ENCODE peak calls at places on chromosomes 12 and 14, in seven cellular contexts. One of them, this sample, is unnamed.

GRCh38 chr14:104855532-104856090 is 9.5 kb upstream of the CEP170B start:
- DNase-seq in left lung: no peak
- DNase-seq in AG04450: no peak
- DNase-seq in A549: no peak
- DNase-seq in astrocyte of the cerebellum: no peak
- DNase-seq in fibroblast of mammary gland: no peak
- DNase-seq in BJ: no peak
- DNase-seq in this sample: peak

GRCh38 chr12:109277899-109278762 is 31.0 kb downstream of the FOXN4 start:
- DNase-seq in left lung: no peak
- DNase-seq in AG04450: peak
- DNase-seq in A549: peak
- DNase-seq in astrocyte of the cerebellum: no peak
- DNase-seq in fibroblast of mammary gland: peak
- DNase-seq in BJ: no peak
- DNase-seq in this sample: no peak

GRCh38 chr14:64417042-64417770 is 29.1 kb downstream of the MTHFD1 start:
- DNase-seq in left lung: no peak
- DNase-seq in AG04450: no peak
- DNase-seq in A549: no peak
- DNase-seq in astrocyte of the cerebellum: no peak
- DNase-seq in fibroblast of mammary gland: peak
- DNase-seq in BJ: no peak
- DNase-seq in this sample: no peak

GRCh38 chr12:15599266-15600037 is 189.7 kb downstream of the EPS8 start:
- DNase-seq in left lung: no peak
- DNase-seq in AG04450: peak
- DNase-seq in A549: peak
- DNase-seq in astrocyte of the cerebellum: peak
- DNase-seq in fibroblast of mammary gland: peak
- DNase-seq in BJ: no peak
- DNase-seq in this sample: no peak

GRCh38 chr12:32365473-32366064 is 33.8 kb upstream of the FGD4 start:
- DNase-seq in left lung: no peak
- DNase-seq in AG04450: peak
- DNase-seq in A549: peak
- DNase-seq in astrocyte of the cerebellum: peak
- DNase-seq in fibroblast of mammary gland: peak
- DNase-seq in BJ: peak
- DNase-seq in this sample: peak

GRCh38 chr12:112191840-112192321 is 66.5 kb downstream of the TRAFD1 start:
- DNase-seq in left lung: no peak
- DNase-seq in AG04450: no peak
- DNase-seq in A549: no peak
- DNase-seq in astrocyte of the cerebellum: no peak
- DNase-seq in fibroblast of mammary gland: no peak
- DNase-seq in BJ: no peak
- DNase-seq in this sample: no peak

GRCh38 chr14:98798099-98798498 is 473.9 kb downstream of the BCL11B start:
- DNase-seq in left lung: no peak
- DNase-seq in AG04450: no peak
- DNase-seq in A549: no peak
- DNase-seq in astrocyte of the cerebellum: no peak
- DNase-seq in fibroblast of mammary gland: no peak
- DNase-seq in BJ: no peak
- DNase-seq in this sample: no peak

GRCh38 chr12:98465505-98465904 is 49.9 kb upstream of the TMPO start:
- DNase-seq in left lung: no peak
- DNase-seq in AG04450: no peak
- DNase-seq in A549: no peak
- DNase-seq in astrocyte of the cerebellum: no peak
- DNase-seq in fibroblast of mammary gland: no peak
- DNase-seq in BJ: no peak
- DNase-seq in this sample: no peak

GRCh38 chr12:14186193-14186502 is 179.3 kb upstream of the ATF7IP start:
- DNase-seq in left lung: no peak
- DNase-seq in AG04450: no peak
- DNase-seq in A549: no peak
- DNase-seq in astrocyte of the cerebellum: no peak
- DNase-seq in fibroblast of mammary gland: no peak
- DNase-seq in BJ: no peak
- DNase-seq in this sample: no peak
- TF ChIP-seq CTCF in left lung: no peak
- TF ChIP-seq CTCF in AG04450: no peak
- TF ChIP-seq CTCF in A549: no peak
- TF ChIP-seq CTCF in astrocyte of the cerebellum: no peak
- TF ChIP-seq CTCF in fibroblast of mammary gland: no peak
- TF ChIP-seq CTCF in BJ: no peak
- TF ChIP-seq CTCF in this sample: no peak

GRCh38 chr12:118682656-118683055 is 298.7 kb upstream of the SRRM4 start:
- DNase-seq in left lung: no peak
- DNase-seq in AG04450: no peak
- DNase-seq in A549: no peak
- DNase-seq in astrocyte of the cerebellum: no peak
- DNase-seq in fibroblast of mammary gland: no peak
- DNase-seq in BJ: no peak
- DNase-seq in this sample: peak
- TF ChIP-seq CTCF in left lung: no peak
- TF ChIP-seq CTCF in AG04450: no peak
- TF ChIP-seq CTCF in A549: no peak
- TF ChIP-seq CTCF in astrocyte of the cerebellum: no peak
- TF ChIP-seq CTCF in fibroblast of mammary gland: no peak
- TF ChIP-seq CTCF in BJ: no peak
- TF ChIP-seq CTCF in this sample: no peak

DNA sequence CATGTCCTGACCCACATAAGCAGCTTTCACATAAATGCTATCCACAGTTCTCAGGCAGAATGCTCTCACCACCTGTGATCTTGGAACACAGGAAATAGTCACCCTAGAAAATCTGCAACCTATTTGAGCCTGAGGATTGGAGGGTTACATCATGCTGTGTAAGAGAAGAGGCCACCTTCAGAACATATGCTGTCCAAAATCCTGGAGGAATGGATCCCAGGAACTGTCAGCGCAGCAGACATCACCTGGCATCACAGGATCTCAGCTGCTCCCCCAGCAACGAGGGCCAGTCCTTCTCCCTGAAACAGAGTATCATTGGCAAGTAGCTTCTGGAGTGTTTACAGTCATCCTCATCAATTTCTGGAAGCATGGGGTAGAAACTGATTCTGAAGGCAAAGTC is 63.2 kb upstream of the LTA4H start:
- DNase-seq in left lung: no peak
- DNase-seq in AG04450: no peak
- DNase-seq in A549: no peak
- DNase-seq in astrocyte of the cerebellum: no peak
- DNase-seq in fibroblast of mammary gland: no peak
- DNase-seq in BJ: no peak
- DNase-seq in this sample: no peak
- TF ChIP-seq CTCF in left lung: no peak
- TF ChIP-seq CTCF in AG04450: no peak
- TF ChIP-seq CTCF in A549: no peak
- TF ChIP-seq CTCF in astrocyte of the cerebellum: no peak
- TF ChIP-seq CTCF in fibroblast of mammary gland: no peak
- TF ChIP-seq CTCF in BJ: no peak
- TF ChIP-seq CTCF in this sample: no peak

GRCh38 chr14:22265319-22266140 is 323.5 kb downstream of the DAD1 start:
- DNase-seq in left lung: no peak
- DNase-seq in AG04450: no peak
- DNase-seq in A549: no peak
- DNase-seq in astrocyte of the cerebellum: no peak
- DNase-seq in fibroblast of mammary gland: peak
- DNase-seq in BJ: no peak
- DNase-seq in this sample: no peak
- TF ChIP-seq CTCF in left lung: no peak
- TF ChIP-seq CTCF in AG04450: peak
- TF ChIP-seq CTCF in A549: no peak
- TF ChIP-seq CTCF in astrocyte of the cerebellum: peak
- TF ChIP-seq CTCF in fibroblast of mammary gland: no peak
- TF ChIP-seq CTCF in BJ: no peak
- TF ChIP-seq CTCF in this sample: no peak

DNA sequence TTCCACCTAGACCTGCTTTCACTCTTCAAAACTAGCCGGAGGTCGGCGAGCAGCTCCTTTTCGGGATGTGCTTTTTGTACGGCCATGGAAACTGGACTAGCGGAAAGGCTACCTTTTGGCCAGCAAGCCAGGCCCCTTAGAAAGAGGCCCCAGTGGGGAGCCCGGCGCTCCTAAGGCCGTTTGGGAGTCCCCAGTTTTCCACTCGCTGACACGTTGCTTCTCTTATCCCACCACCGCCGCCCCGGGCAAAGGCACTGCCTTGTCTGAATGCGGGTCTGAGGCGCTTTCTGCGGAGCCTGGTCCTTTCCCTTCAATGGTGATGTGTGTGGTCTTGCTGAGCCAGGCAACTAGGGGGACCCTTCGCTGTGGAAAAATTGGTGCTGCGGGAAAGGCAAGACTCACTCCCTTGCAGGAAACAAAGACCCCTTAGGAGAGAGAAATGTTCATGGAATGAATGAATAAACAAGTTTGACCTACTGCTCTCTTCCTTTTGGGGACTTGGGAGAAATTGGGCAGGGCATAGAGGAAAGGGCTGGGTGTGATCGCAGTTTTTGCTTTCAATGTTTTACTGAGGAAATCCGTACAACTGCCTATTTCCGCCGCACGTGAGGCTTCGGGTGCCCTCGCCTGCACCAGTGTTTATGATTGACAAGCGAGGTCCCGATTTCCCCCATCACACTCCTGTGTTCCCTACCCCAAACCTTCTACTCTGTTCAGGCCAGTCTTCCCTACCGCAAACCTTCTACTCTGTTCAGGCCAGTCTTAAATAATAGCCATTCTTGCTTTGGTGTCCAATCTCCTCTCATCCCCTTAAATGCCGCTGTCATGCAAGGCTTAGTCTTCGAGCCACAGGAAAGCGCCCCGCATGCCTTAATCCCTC is 970 bp upstream of the SLC38A2 start:
- DNase-seq in left lung: peak
- DNase-seq in AG04450: no peak
- DNase-seq in A549: no peak
- DNase-seq in astrocyte of the cerebellum: no peak
- DNase-seq in fibroblast of mammary gland: no peak
- DNase-seq in BJ: no peak
- DNase-seq in this sample: peak
- TF ChIP-seq CTCF in left lung: no peak
- TF ChIP-seq CTCF in AG04450: peak
- TF ChIP-seq CTCF in A549: no peak
- TF ChIP-seq CTCF in astrocyte of the cerebellum: peak
- TF ChIP-seq CTCF in fibroblast of mammary gland: no peak
- TF ChIP-seq CTCF in BJ: peak
- TF ChIP-seq CTCF in this sample: no peak

DNA sequence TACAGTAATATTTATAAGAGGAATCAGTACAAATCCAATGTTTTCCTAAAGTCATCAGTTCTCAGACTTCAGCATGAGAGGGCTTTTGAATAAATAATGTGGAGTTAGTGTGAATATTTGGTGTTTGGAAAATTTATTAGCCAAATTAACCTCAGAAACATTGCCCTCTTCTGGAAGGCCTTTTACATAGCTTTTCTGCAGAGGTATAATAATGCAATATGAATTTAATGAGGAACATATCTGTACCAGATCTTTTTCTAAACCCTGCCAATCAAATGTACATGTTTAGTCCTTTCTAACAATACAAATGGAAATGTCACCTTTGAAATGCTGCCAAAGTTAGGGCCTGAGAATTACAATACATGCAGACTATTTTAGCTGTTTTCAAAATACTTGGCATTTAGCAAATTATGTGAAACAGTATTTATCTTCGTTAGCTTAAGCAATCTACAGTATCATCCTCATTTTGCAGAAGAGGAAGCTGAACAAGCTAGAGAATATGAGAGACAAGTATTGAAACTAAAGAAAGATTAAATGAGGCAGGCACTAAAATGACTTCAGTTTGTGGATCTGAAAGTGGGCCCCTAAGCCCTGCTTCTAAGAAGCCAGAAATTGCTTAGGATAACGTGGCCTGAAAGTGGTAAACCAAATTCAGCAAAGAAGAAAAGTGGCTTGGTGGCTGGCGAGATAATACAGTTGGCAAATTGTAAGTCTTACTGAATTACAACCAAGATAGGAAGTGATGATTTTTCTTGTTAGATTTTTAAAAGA is 60.4 kb upstream of the MANSC4 start:
- DNase-seq in left lung: no peak
- DNase-seq in AG04450: no peak
- DNase-seq in A549: no peak
- DNase-seq in astrocyte of the cerebellum: no peak
- DNase-seq in fibroblast of mammary gland: no peak
- DNase-seq in BJ: no peak
- DNase-seq in this sample: no peak
- TF ChIP-seq CTCF in left lung: peak
- TF ChIP-seq CTCF in AG04450: peak
- TF ChIP-seq CTCF in A549: peak
- TF ChIP-seq CTCF in astrocyte of the cerebellum: peak
- TF ChIP-seq CTCF in fibroblast of mammary gland: peak
- TF ChIP-seq CTCF in BJ: peak
- TF ChIP-seq CTCF in this sample: peak

GRCh38 chr14:32497233-32497632 is 168.1 kb downstream of the AKAP6 start:
- DNase-seq in left lung: no peak
- DNase-seq in AG04450: no peak
- DNase-seq in A549: no peak
- DNase-seq in astrocyte of the cerebellum: no peak
- DNase-seq in fibroblast of mammary gland: no peak
- DNase-seq in BJ: no peak
- DNase-seq in this sample: no peak
- TF ChIP-seq CTCF in left lung: no peak
- TF ChIP-seq CTCF in AG04450: no peak
- TF ChIP-seq CTCF in A549: no peak
- TF ChIP-seq CTCF in astrocyte of the cerebellum: no peak
- TF ChIP-seq CTCF in fibroblast of mammary gland: no peak
- TF ChIP-seq CTCF in BJ: no peak
- TF ChIP-seq CTCF in this sample: no peak

DNA sequence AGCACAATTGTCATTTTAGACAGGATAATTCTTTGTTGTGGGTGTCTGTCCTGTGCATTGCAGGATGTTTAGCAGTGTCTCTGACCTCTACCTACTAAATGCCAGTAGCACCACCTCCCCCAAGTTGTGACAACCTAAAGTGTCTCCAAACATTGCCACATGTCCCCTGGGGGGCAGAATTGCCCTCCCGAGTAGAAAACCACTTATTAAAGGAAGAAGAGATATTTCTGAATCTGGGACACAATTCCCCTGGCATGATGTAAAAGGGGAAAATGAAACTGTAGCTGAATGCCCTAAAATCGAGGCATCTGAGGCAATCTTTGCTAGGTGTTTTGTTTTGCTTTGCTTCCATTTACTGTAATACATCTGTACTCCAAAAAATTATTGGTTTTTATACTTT is 116.8 kb upstream of the NAP1L1 start:
- DNase-seq in left lung: no peak
- DNase-seq in AG04450: no peak
- DNase-seq in A549: no peak
- DNase-seq in astrocyte of the cerebellum: no peak
- DNase-seq in fibroblast of mammary gland: no peak
- DNase-seq in BJ: no peak
- DNase-seq in this sample: no peak
- TF ChIP-seq CTCF in left lung: no peak
- TF ChIP-seq CTCF in AG04450: no peak
- TF ChIP-seq CTCF in A549: no peak
- TF ChIP-seq CTCF in astrocyte of the cerebellum: no peak
- TF ChIP-seq CTCF in fibroblast of mammary gland: no peak
- TF ChIP-seq CTCF in BJ: no peak
- TF ChIP-seq CTCF in this sample: no peak

DNA sequence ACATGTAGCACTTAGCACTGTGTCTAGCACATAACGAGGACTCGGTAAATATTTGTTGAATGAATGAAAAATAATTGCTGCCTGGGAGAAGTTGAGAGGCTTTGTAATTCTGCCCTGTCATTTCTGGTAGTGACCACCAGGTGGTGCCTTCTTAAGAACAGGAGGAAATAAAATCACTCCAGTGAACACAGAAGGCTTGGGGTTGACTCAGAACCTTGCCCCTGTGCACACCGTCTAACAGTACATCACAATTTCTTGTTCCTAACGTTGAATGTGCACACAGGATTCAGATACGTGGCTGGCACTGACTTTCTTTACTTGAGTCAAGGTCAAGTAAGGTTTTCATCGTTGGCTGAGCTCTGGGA is 91.8 kb downstream of the RGS6 start:
- DNase-seq in left lung: no peak
- DNase-seq in AG04450: no peak
- DNase-seq in A549: peak
- DNase-seq in astrocyte of the cerebellum: no peak
- DNase-seq in fibroblast of mammary gland: peak
- DNase-seq in BJ: no peak
- DNase-seq in this sample: peak
- TF ChIP-seq CTCF in left lung: peak
- TF ChIP-seq CTCF in AG04450: peak
- TF ChIP-seq CTCF in A549: no peak
- TF ChIP-seq CTCF in astrocyte of the cerebellum: peak
- TF ChIP-seq CTCF in fibroblast of mammary gland: peak
- TF ChIP-seq CTCF in BJ: peak
- TF ChIP-seq CTCF in this sample: peak

This sample was measured in GM13976.